ENCODE peak calls at places on chromosomes 3 and 15, in eight cellular contexts. One of them, this sample, is unnamed.

GRCh38 chr3:8416965-8417364 is 84.7 kb upstream of the LMCD1 start:
- DNase-seq in SK-N-SH: no peak
- DNase-seq in NCI-H82: peak
- DNase-seq in astrocyte of the spinal cord: peak
- DNase-seq in activated B cell treated with CpG ODN at 0.5 μM for 24 hours: no peak
- DNase-seq in fibroblast of the aortic adventitia: peak
- DNase-seq in A549: peak
- DNase-seq in ecto neural progenitor cell: no peak
- DNase-seq in this sample: no peak

GRCh38 chr3:79587150-79587549 is 180.6 kb downstream of the ROBO1 start:
- DNase-seq in astrocyte of the spinal cord: no peak
- DNase-seq in activated B cell treated with CpG ODN at 0.5 μM for 24 hours: no peak
- DNase-seq in A549: no peak
- DNase-seq in fibroblast of the aortic adventitia: no peak
- DNase-seq in NCI-H82: no peak
- DNase-seq in SK-N-SH: no peak
- DNase-seq in ecto neural progenitor cell: no peak
- DNase-seq in this sample: no peak

GRCh38 chr3:134340362-134340997 is 33.8 kb downstream of the AMOTL2 start:
- DNase-seq in activated B cell treated with CpG ODN at 0.5 μM for 24 hours: no peak
- DNase-seq in NCI-H82: no peak
- DNase-seq in fibroblast of the aortic adventitia: peak
- DNase-seq in astrocyte of the spinal cord: no peak
- DNase-seq in ecto neural progenitor cell: no peak
- DNase-seq in SK-N-SH: no peak
- DNase-seq in A549: no peak
- DNase-seq in this sample: no peak

GRCh38 chr3:130692455-130692854 is 54.2 kb downstream of the PIK3R4 start:
- DNase-seq in ecto neural progenitor cell: no peak
- DNase-seq in NCI-H82: no peak
- DNase-seq in activated B cell treated with CpG ODN at 0.5 μM for 24 hours: no peak
- DNase-seq in SK-N-SH: no peak
- DNase-seq in A549: no peak
- DNase-seq in astrocyte of the spinal cord: no peak
- DNase-seq in fibroblast of the aortic adventitia: peak
- DNase-seq in this sample: no peak

GRCh38 chr3:143098032-143098764 is 21.4 kb upstream of the CHST2 start:
- DNase-seq in SK-N-SH: no peak
- DNase-seq in activated B cell treated with CpG ODN at 0.5 μM for 24 hours: no peak
- DNase-seq in ecto neural progenitor cell: no peak
- DNase-seq in fibroblast of the aortic adventitia: no peak
- DNase-seq in A549: no peak
- DNase-seq in astrocyte of the spinal cord: no peak
- DNase-seq in NCI-H82: no peak
- DNase-seq in this sample: no peak

GRCh38 chr3:148004331-148004730 is 595.2 kb downstream of the ZIC1 start:
- DNase-seq in A549: no peak
- DNase-seq in NCI-H82: no peak
- DNase-seq in ecto neural progenitor cell: no peak
- DNase-seq in fibroblast of the aortic adventitia: no peak
- DNase-seq in SK-N-SH: no peak
- DNase-seq in activated B cell treated with CpG ODN at 0.5 μM for 24 hours: no peak
- DNase-seq in astrocyte of the spinal cord: no peak
- DNase-seq in this sample: no peak

GRCh38 chr15:87416591-87417257 is 839.8 kb downstream of the NTRK3 start:
- DNase-seq in astrocyte of the spinal cord: no peak
- DNase-seq in NCI-H82: no peak
- DNase-seq in fibroblast of the aortic adventitia: peak
- DNase-seq in activated B cell treated with CpG ODN at 0.5 μM for 24 hours: no peak
- DNase-seq in A549: no peak
- DNase-seq in SK-N-SH: peak
- DNase-seq in ecto neural progenitor cell: no peak
- DNase-seq in this sample: no peak

GRCh38 chr3:195872097-195872496 is 36.3 kb downstream of the TNK2 start:
- DNase-seq in SK-N-SH: no peak
- DNase-seq in NCI-H82: no peak
- DNase-seq in fibroblast of the aortic adventitia: no peak
- DNase-seq in astrocyte of the spinal cord: no peak
- DNase-seq in A549: no peak
- DNase-seq in ecto neural progenitor cell: no peak
- DNase-seq in activated B cell treated with CpG ODN at 0.5 μM for 24 hours: no peak
- DNase-seq in this sample: no peak

GRCh38 chr3:158339638-158340037 is 229.7 kb downstream of the RSRC1 start:
- DNase-seq in A549: no peak
- DNase-seq in SK-N-SH: peak
- DNase-seq in ecto neural progenitor cell: no peak
- DNase-seq in fibroblast of the aortic adventitia: no peak
- DNase-seq in astrocyte of the spinal cord: no peak
- DNase-seq in activated B cell treated with CpG ODN at 0.5 μM for 24 hours: no peak
- DNase-seq in NCI-H82: no peak
- DNase-seq in this sample: no peak

GRCh38 chr3:63576826-63577225 is 75.6 kb upstream of the SNTN start:
- DNase-seq in ecto neural progenitor cell: no peak
- DNase-seq in NCI-H82: no peak
- DNase-seq in A549: no peak
- DNase-seq in astrocyte of the spinal cord: no peak
- DNase-seq in fibroblast of the aortic adventitia: no peak
- DNase-seq in SK-N-SH: no peak
- DNase-seq in activated B cell treated with CpG ODN at 0.5 μM for 24 hours: no peak
- DNase-seq in this sample: no peak

GRCh38 chr15:22892333-22892732 is 53.9 kb downstream of the NIPA2 start:
- DNase-seq in astrocyte of the spinal cord: no peak
- DNase-seq in fibroblast of the aortic adventitia: no peak
- DNase-seq in NCI-H82: no peak
- DNase-seq in A549: no peak
- DNase-seq in SK-N-SH: no peak
- DNase-seq in activated B cell treated with CpG ODN at 0.5 μM for 24 hours: no peak
- DNase-seq in ecto neural progenitor cell: no peak
- DNase-seq in this sample: no peak

GRCh38 chr3:57060089-57060829 is at the start of gene SPATA12:
- DNase-seq in NCI-H82: no peak
- DNase-seq in astrocyte of the spinal cord: peak
- DNase-seq in SK-N-SH: peak
- DNase-seq in A549: peak
- DNase-seq in fibroblast of the aortic adventitia: peak
- DNase-seq in ecto neural progenitor cell: peak
- DNase-seq in activated B cell treated with CpG ODN at 0.5 μM for 24 hours: no peak
- DNase-seq in this sample: no peak

GRCh38 chr3:98681486-98681885 is 81.7 kb upstream of the ST3GAL6 start:
- DNase-seq in A549: no peak
- DNase-seq in SK-N-SH: no peak
- DNase-seq in NCI-H82: no peak
- DNase-seq in fibroblast of the aortic adventitia: no peak
- DNase-seq in activated B cell treated with CpG ODN at 0.5 μM for 24 hours: no peak
- DNase-seq in astrocyte of the spinal cord: no peak
- DNase-seq in ecto neural progenitor cell: no peak
- DNase-seq in this sample: no peak

GRCh38 chr3:57158813-57159678 is 6.1 kb downstream of the IL17RD start:
- DNase-seq in NCI-H82: no peak
- DNase-seq in SK-N-SH: no peak
- DNase-seq in ecto neural progenitor cell: peak
- DNase-seq in A549: no peak
- DNase-seq in astrocyte of the spinal cord: peak
- DNase-seq in fibroblast of the aortic adventitia: peak
- DNase-seq in activated B cell treated with CpG ODN at 0.5 μM for 24 hours: no peak
- DNase-seq in this sample: no peak

GRCh38 chr3:107985496-107985895 is 105.3 kb downstream of the CD47 start:
- DNase-seq in activated B cell treated with CpG ODN at 0.5 μM for 24 hours: no peak
- DNase-seq in ecto neural progenitor cell: no peak
- DNase-seq in fibroblast of the aortic adventitia: no peak
- DNase-seq in astrocyte of the spinal cord: no peak
- DNase-seq in NCI-H82: no peak
- DNase-seq in A549: no peak
- DNase-seq in SK-N-SH: no peak
- DNase-seq in this sample: no peak

GRCh38 chr15:65192016-65192415 is 6.9 kb upstream of the CLPX start:
- DNase-seq in SK-N-SH: no peak
- DNase-seq in ecto neural progenitor cell: no peak
- DNase-seq in A549: peak
- DNase-seq in fibroblast of the aortic adventitia: peak
- DNase-seq in activated B cell treated with CpG ODN at 0.5 μM for 24 hours: no peak
- DNase-seq in astrocyte of the spinal cord: no peak
- DNase-seq in NCI-H82: peak
- DNase-seq in this sample: no peak

GRCh38 chr3:63689285-63689684 is 36.8 kb downstream of the SNTN start:
- DNase-seq in fibroblast of the aortic adventitia: no peak
- DNase-seq in astrocyte of the spinal cord: no peak
- DNase-seq in activated B cell treated with CpG ODN at 0.5 μM for 24 hours: no peak
- DNase-seq in A549: no peak
- DNase-seq in NCI-H82: no peak
- DNase-seq in ecto neural progenitor cell: no peak
- DNase-seq in SK-N-SH: no peak
- DNase-seq in this sample: no peak

GRCh38 chr3:157285966-157286365 is 126.0 kb upstream of the CCNL1 start:
- DNase-seq in astrocyte of the spinal cord: no peak
- DNase-seq in fibroblast of the aortic adventitia: no peak
- DNase-seq in NCI-H82: no peak
- DNase-seq in activated B cell treated with CpG ODN at 0.5 μM for 24 hours: no peak
- DNase-seq in ecto neural progenitor cell: no peak
- DNase-seq in SK-N-SH: no peak
- DNase-seq in A549: no peak
- DNase-seq in this sample: no peak

GRCh38 chr3:56801597-56802410 is at the start of gene ARHGEF3:
- DNase-seq in NCI-H82: peak
- DNase-seq in activated B cell treated with CpG ODN at 0.5 μM for 24 hours: peak
- DNase-seq in A549: peak
- DNase-seq in fibroblast of the aortic adventitia: peak
- DNase-seq in astrocyte of the spinal cord: peak
- DNase-seq in SK-N-SH: peak
- DNase-seq in ecto neural progenitor cell: peak
- DNase-seq in this sample: no peak

GRCh38 chr3:68148471-68148870 is 494.1 kb upstream of the SUCLG2 start:
- DNase-seq in fibroblast of the aortic adventitia: no peak
- DNase-seq in A549: no peak
- DNase-seq in NCI-H82: no peak
- DNase-seq in ecto neural progenitor cell: no peak
- DNase-seq in astrocyte of the spinal cord: no peak
- DNase-seq in activated B cell treated with CpG ODN at 0.5 μM for 24 hours: no peak
- DNase-seq in SK-N-SH: no peak
- DNase-seq in this sample: no peak

GRCh38 chr3:123096701-123097100 is 29.9 kb downstream of the PDIA5 start:
- DNase-seq in activated B cell treated with CpG ODN at 0.5 μM for 24 hours: no peak
- DNase-seq in ecto neural progenitor cell: no peak
- DNase-seq in NCI-H82: peak
- DNase-seq in SK-N-SH: peak
- DNase-seq in astrocyte of the spinal cord: peak
- DNase-seq in A549: no peak
- DNase-seq in fibroblast of the aortic adventitia: peak
- DNase-seq in this sample: no peak

GRCh38 chr15:45857295-45857694 is 222.5 kb downstream of the SQOR start:
- DNase-seq in ecto neural progenitor cell: no peak
- DNase-seq in A549: no peak
- DNase-seq in activated B cell treated with CpG ODN at 0.5 μM for 24 hours: no peak
- DNase-seq in SK-N-SH: no peak
- DNase-seq in astrocyte of the spinal cord: no peak
- DNase-seq in NCI-H82: no peak
- DNase-seq in fibroblast of the aortic adventitia: no peak
- DNase-seq in this sample: no peak

GRCh38 chr3:102790742-102791141 is 355.9 kb downstream of the ZPLD1 start:
- DNase-seq in activated B cell treated with CpG ODN at 0.5 μM for 24 hours: no peak
- DNase-seq in SK-N-SH: no peak
- DNase-seq in ecto neural progenitor cell: no peak
- DNase-seq in fibroblast of the aortic adventitia: no peak
- DNase-seq in A549: no peak
- DNase-seq in NCI-H82: no peak
- DNase-seq in astrocyte of the spinal cord: peak
- DNase-seq in this sample: no peak